ENCODE peak calls at places on chromosomes 5 and 9, in eight cellular contexts. One of them, this sample, is unnamed.
A peak's percentile ranks its signal among the peaks of the same experiment; 100 is the strongest.

GRCh38 chr5:76696254-76696653 is 19.7 kb upstream of the F2R start:
- DNase-seq in skeletal muscle cell: no peak
- DNase-seq in NCI-H1092 treated with DMSO at 0.1 percent for 48 hours: no peak
- DNase-seq in ELR: no peak
- DNase-seq in osteocyte: no peak
- DNase-seq in MV-4-11: no peak
- DNase-seq in uterus: no peak
- DNase-seq in effector memory CD8-positive, alpha-beta T cell: no peak
- DNase-seq in this sample: no peak

GRCh38 chr5:38916802-38917201 is 71.0 kb downstream of the OSMR start:
- DNase-seq in skeletal muscle cell: no peak
- DNase-seq in NCI-H1092 treated with DMSO at 0.1 percent for 48 hours: no peak
- DNase-seq in ELR: no peak
- DNase-seq in osteocyte: no peak
- DNase-seq in MV-4-11: no peak
- DNase-seq in uterus: no peak
- DNase-seq in effector memory CD8-positive, alpha-beta T cell: no peak
- DNase-seq in this sample: no peak

GRCh38 chr9:114123031-114123977 is 24.2 kb upstream of the KIF12 start:
- DNase-seq in skeletal muscle cell: no peak
- DNase-seq in NCI-H1092 treated with DMSO at 0.1 percent for 48 hours: no peak
- DNase-seq in ELR: no peak
- DNase-seq in osteocyte: no peak
- DNase-seq in MV-4-11: no peak
- DNase-seq in uterus: no peak
- DNase-seq in effector memory CD8-positive, alpha-beta T cell: no peak
- DNase-seq in this sample: no peak

GRCh38 chr5:135395451-135395850 is 3.6 kb downstream of the MACROH2A1 start:
- DNase-seq in skeletal muscle cell: no peak
- DNase-seq in NCI-H1092 treated with DMSO at 0.1 percent for 48 hours: no peak
- DNase-seq in ELR: no peak
- DNase-seq in osteocyte: no peak
- DNase-seq in MV-4-11: peak; percentile 81
- DNase-seq in uterus: no peak
- DNase-seq in effector memory CD8-positive, alpha-beta T cell: no peak
- DNase-seq in this sample: no peak

GRCh38 chr5:178206166-178207101 is 2.1 kb downstream of the HNRNPAB start:
- DNase-seq in skeletal muscle cell: no peak
- DNase-seq in NCI-H1092 treated with DMSO at 0.1 percent for 48 hours: no peak
- DNase-seq in ELR: peak; percentile 32
- DNase-seq in osteocyte: no peak
- DNase-seq in MV-4-11: no peak
- DNase-seq in uterus: no peak
- DNase-seq in effector memory CD8-positive, alpha-beta T cell: peak; percentile 14
- DNase-seq in this sample: peak; percentile 53

GRCh38 chr5:133749331-133749985 is 137.1 kb upstream of the FSTL4 start:
- DNase-seq in skeletal muscle cell: no peak
- DNase-seq in NCI-H1092 treated with DMSO at 0.1 percent for 48 hours: no peak
- DNase-seq in ELR: no peak
- DNase-seq in osteocyte: peak; percentile 21
- DNase-seq in MV-4-11: no peak
- DNase-seq in uterus: no peak
- DNase-seq in effector memory CD8-positive, alpha-beta T cell: no peak
- DNase-seq in this sample: no peak

GRCh38 chr9:110126457-110126856 is 81.5 kb downstream of the C9orf152 start:
- DNase-seq in skeletal muscle cell: no peak
- DNase-seq in NCI-H1092 treated with DMSO at 0.1 percent for 48 hours: no peak
- DNase-seq in ELR: no peak
- DNase-seq in osteocyte: no peak
- DNase-seq in MV-4-11: no peak
- DNase-seq in uterus: no peak
- DNase-seq in effector memory CD8-positive, alpha-beta T cell: no peak
- DNase-seq in this sample: no peak

GRCh38 chr9:86329649-86330048 is 24.6 kb downstream of the TUT7 start:
- DNase-seq in skeletal muscle cell: no peak
- DNase-seq in NCI-H1092 treated with DMSO at 0.1 percent for 48 hours: no peak
- DNase-seq in ELR: no peak
- DNase-seq in osteocyte: no peak
- DNase-seq in MV-4-11: no peak
- DNase-seq in uterus: no peak
- DNase-seq in effector memory CD8-positive, alpha-beta T cell: no peak
- DNase-seq in this sample: no peak

GRCh38 chr9:134851015-134851414 is 29.6 kb upstream of the FCN2 start:
- DNase-seq in skeletal muscle cell: no peak
- DNase-seq in NCI-H1092 treated with DMSO at 0.1 percent for 48 hours: no peak
- DNase-seq in ELR: no peak
- DNase-seq in osteocyte: no peak
- DNase-seq in MV-4-11: no peak
- DNase-seq in uterus: no peak
- DNase-seq in effector memory CD8-positive, alpha-beta T cell: no peak
- DNase-seq in this sample: no peak

GRCh38 chr5:71892641-71893340 is 173.7 kb downstream of the CARTPT start:
- DNase-seq in skeletal muscle cell: no peak
- DNase-seq in NCI-H1092 treated with DMSO at 0.1 percent for 48 hours: no peak
- DNase-seq in ELR: no peak
- DNase-seq in osteocyte: no peak
- DNase-seq in MV-4-11: no peak
- DNase-seq in uterus: no peak
- DNase-seq in effector memory CD8-positive, alpha-beta T cell: no peak
- DNase-seq in this sample: no peak

GRCh38 chr5:90965110-90965676 is 406.6 kb downstream of the ADGRV1 start:
- DNase-seq in skeletal muscle cell: no peak
- DNase-seq in NCI-H1092 treated with DMSO at 0.1 percent for 48 hours: no peak
- DNase-seq in ELR: no peak
- DNase-seq in osteocyte: no peak
- DNase-seq in MV-4-11: no peak
- DNase-seq in uterus: no peak
- DNase-seq in effector memory CD8-positive, alpha-beta T cell: no peak
- DNase-seq in this sample: no peak

GRCh38 chr5:158676642-158677489 is 422.9 kb downstream of the EBF1 start:
- DNase-seq in skeletal muscle cell: no peak
- DNase-seq in NCI-H1092 treated with DMSO at 0.1 percent for 48 hours: peak; percentile 68
- DNase-seq in ELR: no peak
- DNase-seq in osteocyte: no peak
- DNase-seq in MV-4-11: peak; percentile 45
- DNase-seq in uterus: no peak
- DNase-seq in effector memory CD8-positive, alpha-beta T cell: no peak
- DNase-seq in this sample: no peak

GRCh38 chr5:142618125-142618524 is 67.8 kb downstream of the FGF1 start:
- DNase-seq in skeletal muscle cell: peak; percentile 67
- DNase-seq in NCI-H1092 treated with DMSO at 0.1 percent for 48 hours: no peak
- DNase-seq in ELR: peak; percentile 93
- DNase-seq in osteocyte: no peak
- DNase-seq in MV-4-11: no peak
- DNase-seq in uterus: no peak
- DNase-seq in effector memory CD8-positive, alpha-beta T cell: no peak
- DNase-seq in this sample: no peak

This sample was measured in gastrocnemius medialis.